ENCODE peak calls at places on chromosomes 5 and 9, in eight cellular contexts. F, G, Z, I, S, D, Y and C are unnamed samples.

GRCh38 chr5:59569158-59569557 is 324.4 kb downstream of the PDE4D start:
- DNase-seq in F (no peak), G (no peak), Z (no peak), I (no peak), S (no peak), D (no peak), Y (no peak), C (no peak)

GRCh38 chr5:168712280-168712924 is 133.2 kb upstream of the PANK3 start:
- DNase-seq in F (no peak), G (no peak), Z (peak; percentile 97), I (no peak), S (no peak), D (no peak), Y (no peak), C (no peak)

GRCh38 chr5:137822983-137823382 is 44.7 kb upstream of the MYOT start:
- DNase-seq in F (no peak), G (no peak), Z (no peak), I (no peak), S (no peak), D (no peak), Y (no peak), C (no peak)

GRCh38 chr5:159319822-159320221 is 10.5 kb downstream of the IL12B start:
- DNase-seq in F (no peak), G (no peak), Z (no peak), I (no peak), S (no peak), D (no peak), Y (no peak), C (no peak)

GRCh38 chr9:97567894-97568202 is 65.3 kb downstream of the TSTD2 start:
- DNase-seq in F (no peak), G (no peak), Z (no peak), I (no peak), S (no peak), D (no peak), Y (no peak), C (no peak)

GRCh38 chr5:10229306-10230048 is 20.2 kb downstream of the ATPSCKMT start:
- DNase-seq in F (no peak), G (no peak), Z (peak; percentile 60), I (no peak), S (no peak), D (no peak), Y (no peak), C (no peak)

GRCh38 chr5:139063664-139064054 is 134.5 kb downstream of the SIL1 start:
- DNase-seq in F (no peak), G (no peak), Z (no peak), I (no peak), S (no peak), D (no peak), Y (no peak), C (no peak)

GRCh38 chr5:178449163-178450060 is 140.8 kb downstream of the COL23A1 start:
- DNase-seq in F (no peak), G (no peak), Z (no peak), I (no peak), S (no peak), D (no peak), Y (no peak), C (no peak)

GRCh38 chr9:11973511-11973910 is 719.7 kb upstream of the TYRP1 start:
- DNase-seq in F (no peak), G (no peak), Z (no peak), I (no peak), S (no peak), D (no peak), Y (no peak), C (no peak)

GRCh38 chr9:99197124-99197630 is 24.6 kb downstream of the ALG2 start:
- DNase-seq in F (no peak), G (no peak), Z (no peak), I (no peak), S (no peak), D (no peak), Y (no peak), C (no peak)
- TF ChIP-seq CTCF in F (no peak), G (no peak), Z (no peak), I (no peak), S (no peak), D (no peak), Y (no peak), C (no peak)

DNA sequence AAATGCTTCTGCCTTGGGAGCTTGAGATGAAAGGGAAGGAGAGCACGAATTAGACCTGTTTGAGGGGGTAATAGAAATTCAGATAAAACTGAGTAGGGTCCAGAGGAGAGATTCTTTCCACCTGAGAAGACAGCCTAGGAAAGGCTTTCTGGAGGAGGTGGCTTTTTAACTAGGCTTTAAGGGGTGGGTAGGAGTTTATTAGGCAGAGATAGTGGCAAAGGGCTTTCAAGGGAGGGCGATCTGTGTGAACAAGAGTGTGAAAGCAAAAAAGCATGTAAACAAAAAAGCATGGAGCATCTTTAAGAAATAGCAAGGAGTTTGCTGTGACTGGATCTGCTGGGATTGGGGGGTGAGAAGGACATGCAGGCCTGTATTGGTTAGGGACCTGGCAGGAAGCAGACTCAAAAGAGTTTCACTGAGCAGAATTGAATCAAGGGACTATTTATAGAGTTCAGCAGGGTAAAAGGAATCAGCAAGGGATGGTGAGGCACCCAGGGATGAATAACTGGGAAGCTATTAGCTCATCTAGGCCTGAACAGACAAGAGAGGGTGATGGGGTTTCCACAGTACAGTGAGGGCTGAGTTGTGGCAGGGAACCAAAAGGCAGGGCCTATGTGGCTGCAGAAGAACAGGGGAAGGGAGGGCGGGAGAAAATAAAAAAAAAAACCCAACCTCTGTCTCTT is 18.8 kb downstream of the SLC1A1 start:
- DNase-seq in F (no peak), G (no peak), Z (peak; percentile 73), I (no peak), S (no peak), D (no peak), Y (no peak), C (no peak)
- TF ChIP-seq CTCF in F (no peak), G (no peak), Z (no peak), I (no peak), S (no peak), D (no peak), Y (no peak), C (no peak)

DNA sequence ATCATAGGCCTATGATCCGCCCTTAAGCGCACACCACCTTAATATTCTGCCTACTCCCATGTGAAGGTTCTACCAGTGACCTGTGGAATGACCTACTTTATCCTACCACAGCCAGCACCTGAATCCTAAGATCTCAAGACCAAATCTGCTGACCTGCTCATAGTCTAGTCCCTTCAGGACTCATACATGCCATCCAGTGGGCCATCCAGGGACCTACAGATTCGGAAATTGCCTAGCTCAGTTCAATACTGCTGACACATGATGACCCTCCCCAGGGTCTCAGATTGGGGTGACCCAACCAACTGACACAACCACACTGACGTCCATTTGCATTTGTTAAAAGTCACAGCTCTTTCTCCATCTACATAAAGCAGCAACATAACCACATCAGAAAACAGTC is 443.8 kb upstream of the ST8SIA4 start:
- DNase-seq in F (no peak), G (no peak), Z (no peak), I (no peak), S (no peak), D (no peak), Y (no peak), C (no peak)
- TF ChIP-seq CTCF in F (no peak), G (no peak), Z (no peak), I (no peak), S (no peak), D (no peak), Y (no peak), C (no peak)

GRCh38 chr9:32351845-32352244 is 32.6 kb upstream of the ACO1 start:
- DNase-seq in F (no peak), G (no peak), Z (peak; percentile 17), I (no peak), S (no peak), D (no peak), Y (no peak), C (no peak)
- TF ChIP-seq CTCF in F (no peak), G (no peak), Z (peak; percentile 47), I (no peak), S (no peak), D (no peak), Y (no peak), C (no peak)

GRCh38 chr9:19768798-19769197 is 20.0 kb downstream of the SLC24A2 start:
- DNase-seq in F (no peak), G (no peak), Z (no peak), I (no peak), S (no peak), D (no peak), Y (no peak), C (no peak)

GRCh38 chr9:19769213-19769612 is 19.6 kb downstream of the SLC24A2 start:
- DNase-seq in F (no peak), G (no peak), Z (no peak), I (no peak), S (no peak), D (no peak), Y (no peak), C (no peak)
- TF ChIP-seq CTCF in F (no peak), G (no peak), Z (no peak), I (no peak), S (no peak), D (no peak), Y (no peak), C (no peak)

DNA sequence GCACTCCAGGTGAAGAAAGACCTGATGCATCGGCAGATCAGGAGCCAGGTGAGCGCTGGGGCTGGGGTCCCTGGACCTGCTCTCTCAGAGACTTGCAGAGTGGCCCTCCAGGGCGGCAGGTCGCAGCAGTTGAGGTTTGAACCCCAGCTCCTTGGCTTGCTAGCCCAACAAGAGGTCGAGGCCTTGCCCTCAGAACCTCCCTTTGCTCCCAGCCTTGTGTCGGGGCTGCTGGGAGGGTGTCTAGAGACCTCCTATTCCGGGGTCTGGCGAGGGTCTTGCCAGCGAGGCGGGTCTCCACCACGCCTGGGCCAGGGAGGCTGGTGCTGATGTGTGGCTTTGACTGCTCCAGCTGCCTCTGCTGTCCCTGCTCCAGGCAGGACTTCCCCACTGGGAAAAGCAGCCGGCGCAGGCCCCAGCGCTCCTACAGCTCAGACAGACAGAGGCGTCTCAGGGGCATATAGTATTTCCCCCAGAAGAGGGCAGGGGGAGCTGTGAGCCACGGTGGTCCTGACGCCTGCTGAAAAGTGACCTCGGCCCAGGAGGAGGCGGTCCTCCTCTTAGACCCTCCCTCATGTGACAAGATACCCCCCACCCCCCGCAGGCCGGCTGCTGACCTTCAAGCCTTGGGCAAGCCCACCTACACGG is 38.3 kb downstream of the LRSAM1 start:
- DNase-seq in F (no peak), G (no peak), Z (no peak), I (peak; percentile 46), S (no peak), D (no peak), Y (no peak), C (no peak)
- TF ChIP-seq CTCF in F (peak; percentile 42), G (no peak), Z (no peak), I (no peak), S (no peak), D (no peak), Y (no peak), C (no peak)